ENCODE peak calls at places on chromosomes 4 and X, in four cellular contexts. One of them, this sample, is unnamed.

GRCh38 chrX:13571136-13571535 is 1.7 kb downstream of the EGFL6 start:
- DNase-seq in Peyer's patch: no peak
- DNase-seq in choroid plexus epithelial cell: no peak
- DNase-seq in psoas muscle: no peak
- DNase-seq in this sample: no peak

GRCh38 chrX:38277136-38277535 is 50.2 kb downstream of the RPGR start:
- DNase-seq in Peyer's patch: no peak
- DNase-seq in choroid plexus epithelial cell: no peak
- DNase-seq in psoas muscle: no peak
- DNase-seq in this sample: no peak

GRCh38 chrX:21741869-21742701 is 15.8 kb downstream of the SMPX start:
- DNase-seq in Peyer's patch: no peak
- DNase-seq in choroid plexus epithelial cell: peak
- DNase-seq in psoas muscle: no peak
- DNase-seq in this sample: no peak

GRCh38 chr4:6671648-6672047 is 22.0 kb upstream of the S100P start:
- DNase-seq in Peyer's patch: no peak
- DNase-seq in choroid plexus epithelial cell: no peak
- DNase-seq in psoas muscle: no peak
- DNase-seq in this sample: no peak

GRCh38 chr4:42142586-42142985 is 9.9 kb downstream of the BEND4 start:
- DNase-seq in Peyer's patch: no peak
- DNase-seq in choroid plexus epithelial cell: no peak
- DNase-seq in psoas muscle: no peak
- DNase-seq in this sample: no peak

GRCh38 chrX:81378550-81378949 is 176.6 kb downstream of the SH3BGRL start:
- DNase-seq in Peyer's patch: no peak
- DNase-seq in choroid plexus epithelial cell: no peak
- DNase-seq in psoas muscle: no peak
- DNase-seq in this sample: no peak

GRCh38 chrX:24862343-24862742 is 153.4 kb downstream of the ARX start:
- DNase-seq in Peyer's patch: no peak
- DNase-seq in choroid plexus epithelial cell: peak
- DNase-seq in psoas muscle: no peak
- DNase-seq in this sample: no peak

GRCh38 chr4:98555798-98556445 is 102.5 kb downstream of the TSPAN5 start:
- DNase-seq in Peyer's patch: no peak
- DNase-seq in choroid plexus epithelial cell: peak
- DNase-seq in psoas muscle: no peak
- DNase-seq in this sample: no peak

GRCh38 chr4:179125870-179126269 is 1683.6 kb upstream of the AGA start:
- DNase-seq in Peyer's patch: no peak
- DNase-seq in choroid plexus epithelial cell: no peak
- DNase-seq in psoas muscle: no peak
- DNase-seq in this sample: no peak

GRCh38 chr4:130336585-130337217 is 1240.7 kb downstream of the C4orf33 start:
- DNase-seq in Peyer's patch: no peak
- DNase-seq in choroid plexus epithelial cell: peak
- DNase-seq in psoas muscle: no peak
- DNase-seq in this sample: no peak

GRCh38 chr4:164648151-164648848 is 105.6 kb upstream of the SMIM31 start:
- DNase-seq in Peyer's patch: no peak
- DNase-seq in choroid plexus epithelial cell: peak
- DNase-seq in psoas muscle: no peak
- DNase-seq in this sample: no peak

GRCh38 chrX:136584545-136584944 is 52.5 kb downstream of the VGLL1 start:
- DNase-seq in Peyer's patch: no peak
- DNase-seq in choroid plexus epithelial cell: no peak
- DNase-seq in psoas muscle: no peak
- DNase-seq in this sample: no peak

GRCh38 chrX:68261060-68261672 is 172.1 kb downstream of the OPHN1 start:
- DNase-seq in Peyer's patch: no peak
- DNase-seq in choroid plexus epithelial cell: peak
- DNase-seq in psoas muscle: no peak
- DNase-seq in this sample: no peak

GRCh38 chrX:110056419-110056818 is 53.5 kb downstream of the TMEM164 start:
- DNase-seq in Peyer's patch: no peak
- DNase-seq in choroid plexus epithelial cell: no peak
- DNase-seq in psoas muscle: no peak
- DNase-seq in this sample: no peak

GRCh38 chr4:76108467-76109181 is 34.1 kb downstream of the ART3 start:
- DNase-seq in Peyer's patch: no peak
- DNase-seq in choroid plexus epithelial cell: peak
- DNase-seq in psoas muscle: no peak
- DNase-seq in this sample: no peak

GRCh38 chr4:15717647-15718416 is 15.0 kb downstream of the BST1 start:
- DNase-seq in Peyer's patch: no peak
- DNase-seq in choroid plexus epithelial cell: no peak
- DNase-seq in psoas muscle: no peak
- DNase-seq in this sample: no peak

GRCh38 chr4:48970471-48970921 is 15.6 kb upstream of the CWH43 start:
- DNase-seq in Peyer's patch: no peak
- DNase-seq in choroid plexus epithelial cell: peak
- DNase-seq in psoas muscle: no peak
- DNase-seq in this sample: no peak

GRCh38 chr4:39591290-39591689 is 47.4 kb downstream of the SMIM14 start:
- DNase-seq in Peyer's patch: peak
- DNase-seq in choroid plexus epithelial cell: peak
- DNase-seq in psoas muscle: no peak
- DNase-seq in this sample: no peak

GRCh38 chr4:81826336-81826735 is 354.6 kb upstream of the RASGEF1B start:
- DNase-seq in Peyer's patch: no peak
- DNase-seq in choroid plexus epithelial cell: no peak
- DNase-seq in psoas muscle: no peak
- DNase-seq in this sample: no peak

GRCh38 chr4:27149541-27150212 is 289.0 kb downstream of the STIM2 start:
- DNase-seq in Peyer's patch: no peak
- DNase-seq in choroid plexus epithelial cell: peak
- DNase-seq in psoas muscle: no peak
- DNase-seq in this sample: no peak

GRCh38 chr4:39834269-39834668 is 136.3 kb downstream of the UBE2K start:
- DNase-seq in Peyer's patch: no peak
- DNase-seq in choroid plexus epithelial cell: no peak
- DNase-seq in psoas muscle: no peak
- DNase-seq in this sample: no peak

GRCh38 chrX:13937370-13938052 is 92.2 kb downstream of the GEMIN8 start:
- DNase-seq in Peyer's patch: no peak
- DNase-seq in choroid plexus epithelial cell: peak
- DNase-seq in psoas muscle: no peak
- DNase-seq in this sample: no peak

GRCh38 chrX:112147206-112147605 is 64.6 kb upstream of the TRPC5 start:
- DNase-seq in Peyer's patch: no peak
- DNase-seq in choroid plexus epithelial cell: peak
- DNase-seq in psoas muscle: no peak
- DNase-seq in this sample: no peak

GRCh38 chrX:41759817-41760216 is 35.8 kb downstream of the GPR82 start:
- DNase-seq in Peyer's patch: no peak
- DNase-seq in choroid plexus epithelial cell: peak
- DNase-seq in psoas muscle: no peak
- DNase-seq in this sample: no peak

GRCh38 chr4:122909683-122910082 is 12.7 kb downstream of the NUDT6 start:
- DNase-seq in Peyer's patch: no peak
- DNase-seq in choroid plexus epithelial cell: no peak
- DNase-seq in psoas muscle: no peak
- DNase-seq in this sample: no peak

GRCh38 chr4:84529169-84529751 is 30.2 kb upstream of the NKX6-1 start:
- DNase-seq in Peyer's patch: no peak
- DNase-seq in choroid plexus epithelial cell: peak
- DNase-seq in psoas muscle: no peak
- DNase-seq in this sample: no peak
- TF ChIP-seq CTCF in Peyer's patch: peak
- TF ChIP-seq CTCF in choroid plexus epithelial cell: peak
- TF ChIP-seq CTCF in psoas muscle: peak
- TF ChIP-seq CTCF in this sample: peak

GRCh38 chrX:107029752-107030151 is 29.7 kb upstream of the MORC4 start:
- DNase-seq in Peyer's patch: no peak
- DNase-seq in choroid plexus epithelial cell: no peak
- DNase-seq in psoas muscle: no peak
- DNase-seq in this sample: no peak

GRCh38 chrX:107025538-107025937 is 25.5 kb upstream of the MORC4 start:
- DNase-seq in Peyer's patch: no peak
- DNase-seq in choroid plexus epithelial cell: peak
- DNase-seq in psoas muscle: no peak
- DNase-seq in this sample: no peak
- TF ChIP-seq CTCF in Peyer's patch: peak
- TF ChIP-seq CTCF in choroid plexus epithelial cell: peak
- TF ChIP-seq CTCF in psoas muscle: peak
- TF ChIP-seq CTCF in this sample: peak

DNA sequence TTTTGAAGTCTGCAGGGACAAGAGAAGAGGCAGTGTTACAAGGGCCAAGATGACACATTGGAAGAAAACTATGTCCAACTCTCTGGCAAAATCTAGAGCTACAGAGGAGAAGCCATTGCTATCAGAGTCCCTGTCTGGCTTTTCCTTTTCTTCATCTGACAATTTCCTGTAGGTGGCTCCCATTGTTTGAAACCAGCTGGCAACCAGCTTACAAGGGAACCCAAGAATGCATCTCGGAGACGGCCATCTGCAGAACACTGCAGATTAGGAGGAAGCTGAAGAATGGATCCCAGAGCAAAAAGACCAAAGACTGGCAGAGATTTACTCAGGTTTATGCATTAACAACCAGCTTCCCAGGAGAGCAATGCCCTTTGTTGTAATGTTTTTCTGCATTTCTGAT is 216.2 kb upstream of the CTSO start:
- DNase-seq in Peyer's patch: no peak
- DNase-seq in choroid plexus epithelial cell: no peak
- DNase-seq in psoas muscle: no peak
- DNase-seq in this sample: no peak
- TF ChIP-seq CTCF in Peyer's patch: no peak
- TF ChIP-seq CTCF in choroid plexus epithelial cell: no peak
- TF ChIP-seq CTCF in psoas muscle: no peak
- TF ChIP-seq CTCF in this sample: no peak

DNA sequence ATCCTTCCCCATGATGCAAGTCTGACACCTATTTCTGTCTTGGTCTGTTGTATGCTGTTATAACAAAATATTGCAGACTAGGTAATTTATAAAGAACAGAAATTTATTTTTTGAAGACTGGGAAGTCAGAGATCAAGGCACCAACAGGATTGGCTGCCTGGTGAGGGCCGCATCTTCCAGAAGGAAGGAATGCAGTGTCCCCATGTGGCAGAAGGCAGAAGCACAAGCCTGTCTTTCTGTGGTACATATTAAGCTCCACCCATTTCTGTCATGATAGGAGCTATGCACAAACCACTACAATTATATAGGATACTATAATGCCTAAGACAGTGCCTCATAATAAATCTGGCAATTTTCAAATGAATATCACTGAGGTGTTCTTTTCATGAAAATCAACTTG is 502.3 kb upstream of the DIAPH2 start:
- DNase-seq in Peyer's patch: no peak
- DNase-seq in choroid plexus epithelial cell: peak
- DNase-seq in psoas muscle: no peak
- DNase-seq in this sample: no peak
- TF ChIP-seq CTCF in Peyer's patch: peak
- TF ChIP-seq CTCF in choroid plexus epithelial cell: peak
- TF ChIP-seq CTCF in psoas muscle: peak
- TF ChIP-seq CTCF in this sample: peak

DNA sequence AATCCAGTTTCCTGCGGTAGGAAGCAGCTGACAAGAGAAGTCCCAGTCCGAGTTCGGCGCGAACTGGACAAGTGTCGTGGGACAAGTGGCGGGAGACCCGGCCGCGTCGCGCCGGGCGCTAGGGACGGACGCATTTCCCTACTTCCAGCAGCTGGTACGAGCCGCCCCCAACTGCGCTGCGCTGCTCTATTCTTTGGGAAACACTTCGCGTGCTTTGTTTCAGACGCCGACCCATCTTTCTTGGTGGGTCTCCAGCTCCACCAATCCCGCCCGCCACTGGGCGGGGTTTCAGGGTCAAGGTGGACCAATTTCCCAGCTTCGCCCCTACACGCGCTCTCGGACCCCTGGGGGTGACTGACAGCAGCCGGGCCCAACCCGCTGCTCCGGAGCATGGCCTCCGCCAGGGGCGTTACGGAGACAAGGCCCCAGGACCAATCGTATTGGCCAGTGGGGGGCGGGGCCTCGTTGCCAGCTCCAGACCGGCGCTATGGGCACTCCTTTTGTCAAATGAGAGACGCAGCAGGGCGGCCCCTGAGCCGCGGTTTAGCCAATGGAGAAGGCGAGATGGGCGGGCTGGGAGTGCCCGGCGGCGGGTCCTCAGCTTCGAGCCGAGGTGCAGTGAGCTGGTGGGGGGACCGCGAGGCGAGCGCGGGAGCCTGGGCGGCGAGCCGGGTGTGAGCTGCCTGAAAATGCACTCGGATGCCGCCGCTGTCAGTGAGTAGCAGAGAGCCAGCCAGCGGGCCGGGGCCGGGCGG is at the start of gene DCUN1D4:
- DNase-seq in Peyer's patch: peak
- DNase-seq in choroid plexus epithelial cell: peak
- DNase-seq in psoas muscle: peak
- DNase-seq in this sample: peak
- TF ChIP-seq CTCF in Peyer's patch: peak
- TF ChIP-seq CTCF in choroid plexus epithelial cell: peak
- TF ChIP-seq CTCF in psoas muscle: peak
- TF ChIP-seq CTCF in this sample: peak

This sample was measured in upper lobe of right lung.